ENCODE peak calls at places on chromosomes 7 and 10, in nine cellular contexts. H is A673, J is SK-N-SH, Y is prostate gland, U is colonic mucosa, I is PC-3, P is cardiac muscle cell, L is IMR-90, K is astrocyte. M is an unnamed sample. For H3K4me1, the result is how much of the 10 kb centered on the place peaks cover.

GRCh38 chr10:65325913-65326312 is 1599.9 kb upstream of the LRRTM3 start:
- DNase-seq in P (no peak), K (no peak), U (no peak), Y (no peak), I (no peak), H (no peak), J (no peak), L (no peak), M (peak)

GRCh38 chr7:46229409-46229808 is 308.3 kb upstream of the IGFBP3 start:
- DNase-seq in K (peak), U (no peak), J (no peak), Y (no peak), P (peak), I (peak), H (no peak), L (peak), M (no peak)

GRCh38 chr7:15461576-15461975 is 100.2 kb downstream of the AGMO start:
- DNase-seq in U (no peak), J (no peak), Y (no peak), P (peak), L (peak), H (peak), K (peak), I (peak), M (no peak)

GRCh38 chr7:115097175-115097671 is 175.3 kb downstream of the MDFIC start:
- DNase-seq in J (no peak), U (no peak), P (peak), I (peak), L (peak), K (peak), H (peak), Y (no peak), M (no peak)

GRCh38 chr10:50439806-50440205 is 183.9 kb downstream of the SGMS1 start:
- DNase-seq in H (no peak), Y (no peak), U (no peak), J (no peak), I (no peak), P (no peak), L (peak), K (peak), M (no peak)

GRCh38 chr10:60425392-60426110 is 35.9 kb upstream of the ANK3 start:
- DNase-seq in L (peak), H (no peak), K (peak), U (no peak), P (peak), I (peak), Y (no peak), J (no peak), M (no peak)

GRCh38 chr10:51700228-51700835 is 937 bp upstream of the CSTF2T start:
- DNase-seq in P (peak), K (peak), J (no peak), Y (peak), I (peak), L (no peak), H (no peak), U (peak), M (peak)

GRCh38 chr10:52442576-52442975 is 128.5 kb downstream of the DKK1 start:
- DNase-seq in P (peak), J (no peak), L (peak), I (peak), K (peak), Y (no peak), U (no peak), H (no peak), M (no peak)

GRCh38 chr7:128425851-128426250 is 16.1 kb upstream of the IMPDH1 start:
- DNase-seq in Y (peak), U (peak), L (peak), I (peak), K (no peak), J (peak), H (peak), P (peak), M (peak)

GRCh38 chr10:11846542-11846941 is 23.4 kb downstream of the PROSER2 start:
- DNase-seq in K (no peak), J (no peak), Y (no peak), L (peak), I (no peak), H (no peak), P (no peak), U (no peak), M (no peak)

GRCh38 chr10:33129181-33129928 is 171.3 kb upstream of the ITGB1 start:
- DNase-seq in Y (no peak), P (peak), J (no peak), L (peak), H (no peak), K (peak), U (no peak), I (peak), M (no peak)

GRCh38 chr7:50826371-50827172 is 43.9 kb upstream of the GRB10 start:
- DNase-seq in U (peak), I (peak), H (no peak), P (peak), J (no peak), K (peak), Y (no peak), L (peak), M (no peak)

GRCh38 chr10:44060719-44061118 is 324.2 kb downstream of the CXCL12 start:
- DNase-seq in L (no peak), P (no peak), J (no peak), K (no peak), I (no peak), H (no peak), Y (no peak), U (no peak), M (no peak)

GRCh38 chr7:1235501-1236131 is 2.9 kb downstream of the UNCX start:
- DNase-seq in H (peak), Y (no peak), L (no peak), P (no peak), I (no peak), J (no peak), K (no peak), U (no peak), M (peak)

GRCh38 chr10:12042409-12042796 is 206 bp downstream of the UPF2 start:
- DNase-seq in Y (no peak), J (no peak), U (no peak), H (peak), I (no peak), K (no peak), P (peak), L (peak), M (no peak)

GRCh38 chr7:32103361-32103760 is 33.2 kb upstream of the PDE1C start:
- DNase-seq in H (peak), J (no peak), Y (no peak), P (peak), I (no peak), K (no peak), L (no peak), U (no peak), M (no peak)

GRCh38 chr7:2541291-2542010 is 13.9 kb downstream of the BRAT1 start:
- DNase-seq in H (no peak), P (no peak), K (no peak), I (no peak), J (peak), Y (no peak), L (no peak), U (no peak), M (no peak)

GRCh38 chr7:36391436-36392198 is 2.0 kb downstream of the ANLN start:
- DNase-seq in J (no peak), K (no peak), P (no peak), H (no peak), I (peak), U (no peak), L (peak), Y (no peak), M (no peak)

GRCh38 chr10:123480344-123480743 is 185.8 kb upstream of the GPR26 start:
- DNase-seq in J (no peak), H (no peak), K (no peak), Y (no peak), I (no peak), L (no peak), P (no peak), U (no peak), M (no peak)

GRCh38 chr7:95434501-95435421 is at the start of gene PON2:
- DNase-seq in U (peak), P (peak), L (peak), H (peak), I (peak), K (peak), J (peak), Y (peak), M (peak)

GRCh38 chr7:106693659-106694353 is 32.8 kb upstream of the CCDC71L start:
- DNase-seq in P (no peak), K (peak), Y (no peak), J (no peak), U (no peak), L (peak), H (no peak), I (peak), M (no peak)

GRCh38 chr10:11993834-11994468 is 48.7 kb downstream of the UPF2 start:
- DNase-seq in I (no peak), K (no peak), Y (no peak), J (no peak), U (no peak), P (no peak), H (no peak), L (no peak), M (no peak)

GRCh38 chr7:13988765-13989137 is 715 bp downstream of the ETV1 start:
- DNase-seq in J (peak), K (peak), U (peak), I (peak), H (peak), P (no peak), Y (no peak), L (peak), M (peak)

GRCh38 chr7:157318015-157318706 is 18.6 kb upstream of the DNAJB6 start:
- DNase-seq in U (no peak), I (peak), K (peak), Y (peak), H (no peak), P (no peak), J (no peak), L (peak), M (no peak)

GRCh38 chr10:8453587-8453986 is 399.1 kb downstream of the GATA3 start:
- DNase-seq in Y (peak), H (no peak), L (no peak), P (peak), I (peak), K (peak), J (no peak), U (no peak), M (no peak)

GRCh38 chr7:91852263-91852741 is 28.2 kb downstream of the MTERF1 start:
- DNase-seq in Y (no peak), K (no peak), U (no peak), H (peak), P (peak), L (peak), J (no peak), I (peak), M (peak)
- H3K4me1 ChIP-seq in Y (under half), K (under half), U (under half), H (under half), P (under half), L (under half), J (under half), I (under half), M (under half)

GRCh38 chr7:84722086-84722485 is 464.8 kb downstream of the SEMA3D start:
- DNase-seq in K (no peak), Y (no peak), H (no peak), P (no peak), U (no peak), L (peak), I (no peak), J (no peak), M (no peak)

GRCh38 chr7:84720456-84721097 is 466.3 kb downstream of the SEMA3D start:
- DNase-seq in K (peak), I (no peak), J (no peak), U (no peak), L (peak), Y (no peak), P (no peak), H (no peak), M (no peak)

GRCh38 chr7:84722734-84723133 is 464.1 kb downstream of the SEMA3D start:
- DNase-seq in P (no peak), H (no peak), Y (no peak), I (no peak), U (no peak), J (no peak), L (no peak), K (no peak), M (no peak)
- H3K27ac ChIP-seq in P (no peak), H (no peak), Y (no peak), I (no peak), U (no peak), J (no peak), L (no peak), K (peak), M (no peak)

GRCh38 chr10:125012851-125013528 is 71.1 kb downstream of the ZRANB1 start:
- DNase-seq in K (no peak), L (no peak), U (no peak), Y (no peak), H (no peak), I (no peak), J (no peak), P (no peak), M (no peak)

GRCh38 chr10:125014984-125015944 is 73.3 kb downstream of the ZRANB1 start:
- DNase-seq in H (no peak), J (peak), Y (no peak), P (peak), I (no peak), U (no peak), K (no peak), L (no peak), M (no peak)

GRCh38 chr10:125016123-125016522 is 74.2 kb downstream of the ZRANB1 start:
- DNase-seq in K (no peak), Y (no peak), U (no peak), L (no peak), J (peak), H (no peak), I (no peak), P (no peak), M (no peak)

GRCh38 chr10:125013529-125013872 is 71.6 kb downstream of the ZRANB1 start:
- DNase-seq in L (no peak), I (no peak), J (no peak), K (no peak), P (no peak), Y (no peak), H (no peak), U (no peak), M (no peak)

GRCh38 chr10:125014086-125014830 is 72.3 kb downstream of the ZRANB1 start:
- DNase-seq in U (no peak), I (no peak), H (no peak), Y (no peak), P (no peak), K (no peak), J (no peak), L (no peak), M (no peak)
- H3K4me1 ChIP-seq in U (under half), I (under half), H (under half), Y (under half), P (under half), K (under half), J (half or more), L (under half), M (under half)

DNA sequence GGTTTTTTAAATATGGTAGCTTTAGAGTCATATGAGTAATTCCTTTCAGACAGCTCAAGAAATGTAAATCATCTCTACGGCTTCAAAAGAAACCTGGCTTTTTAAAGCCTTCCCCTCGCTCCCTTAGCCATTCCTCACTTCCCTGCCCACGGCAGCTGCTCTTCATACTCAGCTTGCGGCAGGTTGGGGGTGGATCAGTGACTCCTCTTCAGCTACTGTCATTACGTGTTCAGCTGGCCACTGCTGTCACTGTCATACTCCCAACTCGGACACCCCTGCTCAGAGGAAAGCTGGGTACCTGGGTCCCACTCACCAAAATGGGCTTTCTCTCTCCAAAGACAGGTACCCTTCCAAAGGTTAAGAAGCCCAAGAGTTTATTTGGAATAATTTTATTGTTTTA is 6.6 kb downstream of the YWHAG start:
- DNase-seq in U (no peak), L (peak), J (no peak), Y (no peak), P (no peak), H (no peak), K (no peak), I (no peak), M (no peak)
- H3K27ac ChIP-seq in U (no peak), L (no peak), J (no peak), Y (no peak), P (no peak), H (no peak), K (no peak), I (no peak), M (no peak)

DNA sequence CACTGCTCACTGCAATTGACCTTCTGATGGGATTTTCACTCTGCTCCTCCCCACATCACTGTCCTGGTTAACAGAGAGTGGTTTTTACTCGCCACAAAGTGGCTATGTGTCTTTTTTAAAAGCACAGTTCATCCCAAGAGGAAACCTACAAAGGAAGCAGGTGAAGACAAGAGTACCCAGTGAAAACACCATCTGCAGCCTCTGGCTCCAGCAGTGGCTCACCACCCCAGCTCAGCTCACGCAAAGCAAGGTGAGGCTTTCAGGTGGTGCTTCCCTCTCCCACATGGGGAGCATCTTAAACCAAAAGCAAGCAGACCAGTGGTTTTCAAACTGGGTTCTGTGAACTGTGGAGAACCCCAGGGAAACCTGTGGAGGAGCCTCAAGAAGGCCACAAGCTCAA is 14.0 kb downstream of the DLG5 start:
- DNase-seq in K (no peak), U (no peak), J (no peak), I (no peak), P (no peak), Y (no peak), L (no peak), H (no peak), M (no peak)
- H3K4me1 ChIP-seq in K (under half), U (under half), J (under half), I (under half), P (under half), Y (under half), L (under half), H (under half), M (under half)

GRCh38 chr7:66315192-66315591 is 110.1 kb downstream of the TPST1 start:
- DNase-seq in H (no peak), P (no peak), J (no peak), K (no peak), I (no peak), U (no peak), L (no peak), Y (no peak), M (no peak)
- H3K27ac ChIP-seq in H (no peak), P (no peak), J (no peak), K (no peak), I (no peak), U (no peak), L (no peak), Y (no peak), M (no peak)

GRCh38 chr10:63264852-63265617 is 131.9 kb downstream of the NRBF2 start:
- DNase-seq in I (peak), H (peak), U (peak), Y (peak), P (peak), K (peak), J (peak), L (peak), M (peak)
- H3K4me1 ChIP-seq in I (under half), H (under half), U (under half), Y (under half), P (under half), K (under half), J (under half), L (under half), M (under half)

DNA sequence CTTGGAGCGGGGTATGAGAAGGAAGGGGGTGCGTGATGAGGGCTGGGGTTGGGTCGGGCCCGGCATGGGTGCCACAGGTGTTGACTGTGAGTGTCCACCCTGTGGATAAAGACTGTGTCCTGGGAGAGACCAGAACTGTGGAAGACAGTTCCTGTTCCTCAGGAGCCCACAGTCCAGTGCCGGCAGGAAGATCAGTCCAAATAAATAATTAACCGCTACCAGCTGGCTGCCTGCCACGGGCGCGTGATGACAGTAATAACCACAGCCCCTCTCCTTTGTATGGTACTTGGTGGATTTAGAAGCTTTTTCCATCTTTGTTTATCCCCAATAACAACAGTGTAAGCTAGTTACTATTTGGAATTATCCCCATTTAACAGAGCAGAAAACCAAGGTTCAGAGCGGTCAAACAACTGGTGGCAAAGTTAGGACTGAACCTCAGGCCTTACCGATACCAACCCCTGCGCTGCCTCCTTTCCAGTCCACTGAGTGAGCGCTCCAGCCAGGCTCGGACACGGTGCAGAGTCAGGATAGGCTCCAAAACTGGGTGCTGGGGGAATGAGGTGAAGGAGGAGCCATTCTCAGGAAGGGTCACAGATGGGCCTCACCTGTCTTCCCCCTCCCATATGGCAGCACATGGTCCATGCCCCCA is 5.1 kb downstream of the ZMIZ1 start:
- DNase-seq in I (peak), H (peak), P (peak), L (peak), K (peak), Y (no peak), U (peak), J (no peak), M (no peak)
- H3K27ac ChIP-seq in I (no peak), H (no peak), P (no peak), L (peak), K (no peak), Y (peak), U (peak), J (peak), M (no peak)

DNA sequence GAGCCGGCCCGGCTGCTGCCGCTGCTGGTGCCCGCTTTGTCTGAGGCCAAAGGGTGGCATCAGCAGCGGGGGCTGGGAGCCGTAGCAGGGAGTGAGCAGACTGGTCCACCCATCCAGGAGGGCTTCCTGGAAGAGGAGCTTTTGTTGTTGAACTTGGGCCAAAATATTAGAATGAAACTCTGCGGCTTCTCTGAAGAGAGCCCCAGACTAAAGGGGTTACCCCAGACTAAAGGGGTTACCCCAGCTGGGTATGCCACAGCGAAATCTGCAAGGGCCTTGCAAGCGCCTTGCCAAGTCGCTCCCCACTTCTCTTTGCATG is 154.7 kb upstream of the ZMIZ1 start:
- DNase-seq in U (no peak), L (no peak), H (no peak), K (no peak), P (no peak), I (no peak), J (no peak), Y (no peak), M (no peak)
- H3K4me1 ChIP-seq in U (under half), L (under half), H (under half), K (under half), P (under half), I (under half), J (under half), Y (under half), M (under half)

GRCh38 chr10:14949291-14949690 is 4.6 kb downstream of the DCLRE1C start:
- DNase-seq in Y (no peak), P (peak), K (no peak), L (no peak), I (no peak), J (no peak), H (no peak), U (no peak), M (no peak)

GRCh38 chr10:14953452-14954000 is 370 bp downstream of the DCLRE1C start:
- DNase-seq in K (peak), P (peak), L (peak), J (peak), U (peak), Y (peak), H (peak), I (peak), M (peak)

GRCh38 chr10:14954934-14955333 is 1.0 kb upstream of the DCLRE1C start:
- DNase-seq in P (no peak), U (no peak), I (no peak), K (no peak), J (no peak), H (no peak), Y (no peak), L (no peak), M (no peak)

GRCh38 chr10:14954001-14954770 is at the start of gene DCLRE1C:
- DNase-seq in P (peak), K (peak), U (peak), J (peak), L (peak), Y (peak), H (peak), I (peak), M (peak)

GRCh38 chr10:14952851-14953451 is 945 bp downstream of the DCLRE1C start:
- DNase-seq in J (peak), H (no peak), Y (no peak), K (no peak), I (no peak), U (no peak), P (no peak), L (peak), M (peak)
- H3K27ac ChIP-seq in J (peak), H (peak), Y (peak), K (peak), I (peak), U (peak), P (peak), L (peak), M (no peak)